ENCODE peak calls at places on chromosomes 4 and X, in eight cellular contexts. A is neural progenitor cell; D is breast epithelium; R is CD4-positive, alpha-beta T cell; S is fibroblast of mammary gland; J is CD8-positive, alpha-beta T cell; Y is mammary epithelial cell; I is sigmoid colon. X is an unnamed sample.

GRCh38 chr4:84582988-84583870 is at the start of gene CDS1:
- DNase-seq in A (peak), D (peak), R (no peak), S (no peak), J (no peak), Y (peak), I (no peak), X (peak)

GRCh38 chr4:132123870-132124623 is 1025.0 kb upstream of the PCDH10 start:
- DNase-seq in A (no peak), D (no peak), R (no peak), S (peak), J (no peak), Y (peak), I (no peak), X (no peak)

GRCh38 chr4:139454111-139454600 is at the start of gene RAB33B:
- DNase-seq in A (peak), D (no peak), R (no peak), S (peak), J (no peak), Y (no peak), I (no peak), X (no peak)

GRCh38 chr4:7503597-7503996 is 68.9 kb upstream of the PSAPL1 start:
- DNase-seq in A (no peak), D (no peak), R (no peak), S (no peak), J (no peak), Y (no peak), I (no peak), X (no peak)

GRCh38 chr4:4386296-4386735 is 586 bp upstream of the NSG1 start:
- DNase-seq in A (peak), D (no peak), R (no peak), S (no peak), J (peak), Y (peak), I (peak), X (peak)

GRCh38 chrX:19904778-19905367 is 17.5 kb upstream of the SH3KBP1 start:
- DNase-seq in A (peak), D (no peak), R (no peak), S (peak), J (no peak), Y (peak), I (no peak), X (peak)

GRCh38 chr4:19478791-19479190 is 772.9 kb upstream of the SLIT2 start:
- DNase-seq in A (no peak), D (no peak), R (no peak), S (peak), J (no peak), Y (no peak), I (no peak), X (no peak)

GRCh38 chr4:52376107-52376704 is 282.9 kb downstream of the USP46 start:
- DNase-seq in A (peak), D (no peak), R (no peak), S (peak), J (no peak), Y (peak), I (no peak), X (peak)

GRCh38 chr4:21991050-21991449 is 42.5 kb upstream of the KCNIP4 start:
- DNase-seq in A (no peak), D (no peak), R (no peak), S (peak), J (no peak), Y (no peak), I (peak), X (no peak)

GRCh38 chr4:66911898-66912297 is 633.4 kb downstream of the CENPC start:
- DNase-seq in A (no peak), D (no peak), R (no peak), S (peak), J (no peak), Y (peak), I (no peak), X (no peak)

GRCh38 chr4:142845293-142846070 is 619 bp downstream of the INPP4B start:
- DNase-seq in A (peak), D (no peak), R (peak), S (no peak), J (no peak), Y (peak), I (peak), X (peak)

GRCh38 chr4:113383111-113383785 is 333.8 kb downstream of the ANK2 start:
- DNase-seq in A (no peak), D (no peak), R (no peak), S (peak), J (no peak), Y (peak), I (no peak), X (no peak)

GRCh38 chr4:84418032-84418709 is 80.9 kb downstream of the NKX6-1 start:
- DNase-seq in A (peak), D (no peak), R (no peak), S (no peak), J (no peak), Y (no peak), I (no peak), X (peak)

GRCh38 chr4:128573781-128574508 is 235.6 kb upstream of the JADE1 start:
- DNase-seq in A (no peak), D (no peak), R (no peak), S (peak), J (no peak), Y (no peak), I (no peak), X (no peak)

GRCh38 chr4:7213802-7214201 is 21.5 kb downstream of the SORCS2 start:
- DNase-seq in A (no peak), D (no peak), R (no peak), S (no peak), J (no peak), Y (no peak), I (no peak), X (no peak)

GRCh38 chr4:64582492-64582891 is 173.2 kb upstream of the TECRL start:
- DNase-seq in A (peak), D (no peak), R (no peak), S (no peak), J (no peak), Y (no peak), I (no peak), X (no peak)

GRCh38 chr4:112213091-112213490 is 18.5 kb upstream of the AP1AR start:
- DNase-seq in A (no peak), D (no peak), R (no peak), S (peak), J (no peak), Y (peak), I (no peak), X (no peak)

GRCh38 chr4:47533689-47534347 is 48.7 kb downstream of the ATP10D start:
- DNase-seq in A (no peak), D (no peak), R (no peak), S (no peak), J (no peak), Y (no peak), I (no peak), X (no peak)

GRCh38 chrX:68710870-68711576 is 63.6 kb downstream of the STARD8 start:
- DNase-seq in A (peak), D (no peak), R (no peak), S (peak), J (no peak), Y (peak), I (peak), X (peak)

GRCh38 chr4:42965326-42965725 is 72.8 kb downstream of the GRXCR1 start:
- DNase-seq in A (no peak), D (no peak), R (no peak), S (no peak), J (no peak), Y (no peak), I (no peak), X (no peak)

GRCh38 chrX:86002076-86002896 is 45.1 kb downstream of the CHM start:
- DNase-seq in A (peak), D (no peak), R (peak), S (peak), J (no peak), Y (peak), I (no peak), X (peak)
- TF ChIP-seq CTCF in A (no peak), D (no peak), R (no peak), S (no peak), J (no peak), Y (no peak), I (no peak), X (no peak)

GRCh38 chrX:71482228-71482958 is 50.5 kb upstream of the OGT start:
- DNase-seq in A (no peak), D (no peak), R (no peak), S (no peak), J (no peak), Y (peak), I (no peak), X (no peak)
- TF ChIP-seq CTCF in A (no peak), D (no peak), R (no peak), S (no peak), J (no peak), Y (no peak), I (no peak), X (no peak)

GRCh38 chrX:10482708-10483107 is 137.7 kb downstream of the MID1 start:
- DNase-seq in A (no peak), D (no peak), R (no peak), S (no peak), J (no peak), Y (no peak), I (no peak), X (no peak)

GRCh38 chrX:10486373-10486772 is 134.0 kb downstream of the MID1 start:
- DNase-seq in A (no peak), D (no peak), R (no peak), S (peak), J (no peak), Y (peak), I (peak), X (no peak)

GRCh38 chrX:10484683-10485247 is 135.6 kb downstream of the MID1 start:
- DNase-seq in A (no peak), D (no peak), R (no peak), S (no peak), J (no peak), Y (peak), I (no peak), X (no peak)

GRCh38 chrX:10483191-10483808 is 137.1 kb downstream of the MID1 start:
- DNase-seq in A (no peak), D (no peak), R (no peak), S (no peak), J (no peak), Y (no peak), I (no peak), X (no peak)

GRCh38 chrX:10485331-10485730 is 135.1 kb downstream of the MID1 start:
- DNase-seq in A (no peak), D (no peak), R (no peak), S (no peak), J (no peak), Y (no peak), I (no peak), X (no peak)
- TF ChIP-seq CTCF in A (no peak), D (no peak), R (no peak), S (no peak), J (no peak), Y (no peak), I (no peak), X (no peak)

DNA sequence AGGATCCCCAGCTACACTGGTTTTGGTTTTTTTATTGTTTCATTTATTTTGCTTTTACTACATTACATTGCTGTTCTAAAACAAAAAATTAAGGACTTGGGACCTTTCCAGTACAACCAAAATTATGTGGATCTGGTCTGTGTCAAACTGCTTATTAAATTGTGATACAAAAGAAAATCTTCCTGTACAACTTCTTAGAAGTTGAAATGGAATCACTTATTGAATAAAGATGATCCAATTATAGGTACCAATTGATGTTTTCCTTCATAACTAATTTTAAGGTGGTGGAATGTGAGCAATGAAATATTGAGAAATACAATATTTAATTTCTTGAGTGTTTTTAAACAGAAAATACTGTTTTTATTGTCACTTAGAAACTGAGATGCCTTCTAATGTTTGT is 67.3 kb downstream of the C4orf46 start:
- DNase-seq in A (no peak), D (no peak), R (no peak), S (no peak), J (no peak), Y (no peak), I (no peak), X (no peak)
- TF ChIP-seq CTCF in A (no peak), D (no peak), R (no peak), S (no peak), J (no peak), Y (no peak), I (no peak), X (no peak)

GRCh38 chr4:59994118-59994517 is 1206.0 kb upstream of the ADGRL3 start:
- DNase-seq in A (peak), D (no peak), R (no peak), S (no peak), J (no peak), Y (no peak), I (no peak), X (no peak)
- TF ChIP-seq CTCF in A (peak), D (no peak), R (no peak), S (no peak), J (no peak), Y (peak), I (no peak), X (no peak)

DNA sequence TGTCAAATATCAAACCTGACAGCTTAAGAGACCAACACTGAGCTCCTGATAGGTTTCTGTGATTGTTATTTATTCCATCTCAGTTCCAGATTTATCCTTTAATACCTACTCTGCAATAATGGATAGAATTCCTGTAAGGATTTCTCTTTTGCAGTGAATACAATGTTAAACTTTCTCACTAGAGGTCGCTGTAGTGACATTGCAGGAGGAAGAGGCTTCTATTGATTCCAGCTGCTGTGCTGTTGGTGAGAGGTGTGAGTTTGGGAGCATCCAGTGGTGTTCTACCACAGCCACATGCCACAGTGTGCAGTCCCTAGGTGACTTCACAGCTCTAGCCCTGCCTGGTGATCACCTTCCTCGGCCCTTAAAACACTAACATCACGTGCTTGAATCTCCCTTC is 34.6 kb upstream of the DCAF8L2 start:
- DNase-seq in A (peak), D (no peak), R (no peak), S (peak), J (no peak), Y (peak), I (no peak), X (peak)
- TF ChIP-seq CTCF in A (peak), D (no peak), R (no peak), S (peak), J (no peak), Y (peak), I (no peak), X (peak)